ENCODE peak calls at places on chromosome 1, in four cellular contexts. F is HEK293T, P is ovary, I is ELF-1. X is an unnamed sample.

GRCh38 chr1:203196371-203196770 is 9.9 kb upstream of the CHI3L1 start:
- DNase-seq in F (no peak), P (no peak), I (peak; percentile 48), X (no peak)

GRCh38 chr1:155172732-155173477 is at the start of gene KRTCAP2:
- DNase-seq in F (peak; percentile 99), P (peak; percentile 96), I (peak; percentile 98), X (peak; percentile 97)

GRCh38 chr1:194026422-194026821 is 840.0 kb upstream of the B3GALT2 start:
- DNase-seq in F (no peak), P (no peak), I (no peak), X (no peak)

GRCh38 chr1:241847540-241847795 is 536 bp upstream of the EXO1 start:
- DNase-seq in F (no peak), P (no peak), I (no peak), X (no peak)

GRCh38 chr1:94245747-94246438 is 8.5 kb upstream of the ARHGAP29 start:
- DNase-seq in F (no peak), P (no peak), I (no peak), X (peak; percentile 59)

GRCh38 chr1:18351735-18352134 is 129.0 kb upstream of the KLHDC7A start:
- DNase-seq in F (no peak), P (no peak), I (peak; percentile 10), X (no peak)

GRCh38 chr1:36735939-36736730 is 253.4 kb upstream of the CSF3R start:
- DNase-seq in F (no peak), P (no peak), I (no peak), X (no peak)

GRCh38 chr1:63949965-63950364 is 176.1 kb downstream of the ROR1 start:
- DNase-seq in F (no peak), P (peak; percentile 52), I (no peak), X (no peak)

GRCh38 chr1:104072915-104073371 is 323.2 kb downstream of the AMY1C start:
- DNase-seq in F (no peak), P (no peak), I (no peak), X (no peak)

GRCh38 chr1:96865731-96866684 is 144.4 kb downstream of the PTBP2 start:
- DNase-seq in F (no peak), P (no peak), I (no peak), X (no peak)